ENCODE peak calls at places on chromosomes 11 and 22, in eight cellular contexts. X, K, G, U, W, E, P and A are unnamed samples.

GRCh38 chr11:43866520-43866919 is 14.1 kb upstream of the ALKBH3 start:
- DNase-seq in P (no peak), G (no peak), W (no peak), X (no peak), E (no peak), K (no peak), U (no peak), A (no peak)

GRCh38 chr22:27420817-27421361 is 380.7 kb downstream of the MN1 start:
- DNase-seq in W (no peak), U (no peak), X (no peak), G (no peak), K (peak; percentile 65), P (peak; percentile 63), E (peak; percentile 74), A (peak; percentile 61)

GRCh38 chr22:37141971-37142647 is 7.6 kb downstream of the IL2RB start:
- DNase-seq in X (no peak), W (no peak), G (no peak), U (no peak), P (no peak), E (no peak), K (no peak), A (no peak)

GRCh38 chr22:36828815-36829214 is 12.0 kb upstream of the PVALB start:
- DNase-seq in X (no peak), G (no peak), K (no peak), W (no peak), P (no peak), E (no peak), U (no peak), A (no peak)

GRCh38 chr22:25961699-25962098 is 207.6 kb upstream of the SEZ6L start:
- DNase-seq in U (no peak), E (no peak), G (no peak), W (no peak), X (no peak), P (no peak), K (no peak), A (no peak)

GRCh38 chr11:86990520-86990919 is 35.3 kb upstream of the FZD4 start:
- DNase-seq in X (peak; percentile 25), U (no peak), P (no peak), E (no peak), W (no peak), K (no peak), G (peak; percentile 22), A (no peak)

GRCh38 chr11:37595845-37596244 is 997.8 kb upstream of the RAG2 start:
- DNase-seq in X (no peak), W (no peak), K (no peak), G (no peak), P (no peak), E (no peak), U (no peak), A (no peak)

GRCh38 chr11:121356357-121356756 is 63.8 kb downstream of the SC5D start:
- DNase-seq in K (no peak), G (no peak), U (no peak), W (no peak), P (no peak), X (no peak), E (no peak), A (no peak)

GRCh38 chr22:37334859-37335818 is 52.8 kb downstream of the CYTH4 start:
- DNase-seq in P (no peak), X (peak; percentile 78), U (no peak), W (no peak), G (peak; percentile 59), K (no peak), E (no peak), A (peak; percentile 11)

GRCh38 chr22:44393066-44393465 is 80.3 kb upstream of the SHISAL1 start:
- DNase-seq in K (no peak), G (no peak), E (no peak), W (no peak), X (no peak), P (no peak), U (peak; percentile 22), A (no peak)

GRCh38 chr22:48758021-48758561 is 1069.6 kb downstream of the BRD1 start:
- DNase-seq in G (no peak), P (no peak), E (no peak), X (no peak), U (peak; percentile 24), K (peak; percentile 14), W (no peak), A (no peak)

GRCh38 chr11:69270929-69271328 is 23.0 kb upstream of the MYEOV start:
- DNase-seq in P (no peak), K (no peak), G (no peak), W (no peak), E (no peak), U (no peak), X (no peak), A (no peak)

GRCh38 chr11:35049906-35050531 is 89.0 kb upstream of the CD44 start:
- DNase-seq in E (no peak), W (no peak), K (no peak), G (no peak), P (no peak), U (no peak), X (no peak), A (no peak)

GRCh38 chr11:33068611-33069340 is 29.4 kb downstream of the TCP11L1 start:
- DNase-seq in E (no peak), G (no peak), P (no peak), X (no peak), W (no peak), U (no peak), K (no peak), A (no peak)

GRCh38 chr11:33067294-33067693 is 27.9 kb downstream of the TCP11L1 start:
- DNase-seq in P (no peak), W (no peak), U (no peak), X (no peak), K (no peak), G (no peak), E (no peak), A (no peak)

GRCh38 chr11:33064033-33064825 is 24.9 kb downstream of the TCP11L1 start:
- DNase-seq in P (no peak), E (no peak), X (no peak), G (no peak), W (no peak), K (no peak), U (no peak), A (no peak)

GRCh38 chr11:33063326-33063775 is 24.0 kb downstream of the TCP11L1 start:
- DNase-seq in G (no peak), E (no peak), U (no peak), K (no peak), P (no peak), W (no peak), X (no peak), A (no peak)

DNA sequence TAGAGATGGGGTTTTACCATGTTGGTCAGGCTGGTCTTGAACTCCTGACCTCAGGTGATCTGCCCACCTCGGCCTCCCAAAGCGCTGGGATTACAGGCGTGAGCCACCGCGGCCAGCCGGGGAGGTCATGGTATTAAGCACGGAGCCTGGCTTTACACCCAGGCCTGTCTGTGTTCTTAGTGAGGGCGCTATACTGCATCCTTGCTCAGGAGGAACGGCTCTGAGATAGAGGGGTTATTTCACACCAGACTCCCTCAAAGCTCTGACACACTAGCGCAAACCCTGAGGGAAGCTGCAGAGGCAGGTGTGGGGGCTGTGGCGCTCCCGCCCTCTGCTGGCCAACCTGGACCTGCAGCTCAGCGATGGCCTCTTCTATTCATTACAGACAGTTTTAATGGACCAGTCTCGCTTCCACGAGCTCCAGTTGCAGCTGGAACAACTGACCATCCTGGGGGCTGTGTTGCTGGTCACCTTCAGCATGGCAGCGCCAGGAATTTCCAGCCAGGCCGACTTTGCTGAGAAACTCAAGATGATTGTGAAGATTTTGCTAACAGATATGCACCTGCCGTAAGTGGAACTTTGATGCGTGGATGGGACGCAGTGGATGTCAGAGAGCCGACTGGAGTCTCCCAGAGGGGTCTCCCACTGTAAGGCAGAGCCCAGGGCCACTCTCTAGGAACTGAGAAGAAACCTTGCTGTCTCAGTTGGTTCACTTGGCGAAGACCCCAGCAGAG is 26.2 kb downstream of the TCP11L1 start:
- DNase-seq in X (peak; percentile 86), E (peak; percentile 54), P (peak; percentile 47), K (peak; percentile 67), W (peak; percentile 75), G (peak; percentile 77), U (peak; percentile 83), A (peak; percentile 13)
- TF ChIP-seq CTCF in X (peak; percentile 92), E (peak; percentile 85), P (peak; percentile 89), K (peak; percentile 72), W (peak; percentile 96), G (peak; percentile 88), U (peak; percentile 52), A (peak; percentile 96)

DNA sequence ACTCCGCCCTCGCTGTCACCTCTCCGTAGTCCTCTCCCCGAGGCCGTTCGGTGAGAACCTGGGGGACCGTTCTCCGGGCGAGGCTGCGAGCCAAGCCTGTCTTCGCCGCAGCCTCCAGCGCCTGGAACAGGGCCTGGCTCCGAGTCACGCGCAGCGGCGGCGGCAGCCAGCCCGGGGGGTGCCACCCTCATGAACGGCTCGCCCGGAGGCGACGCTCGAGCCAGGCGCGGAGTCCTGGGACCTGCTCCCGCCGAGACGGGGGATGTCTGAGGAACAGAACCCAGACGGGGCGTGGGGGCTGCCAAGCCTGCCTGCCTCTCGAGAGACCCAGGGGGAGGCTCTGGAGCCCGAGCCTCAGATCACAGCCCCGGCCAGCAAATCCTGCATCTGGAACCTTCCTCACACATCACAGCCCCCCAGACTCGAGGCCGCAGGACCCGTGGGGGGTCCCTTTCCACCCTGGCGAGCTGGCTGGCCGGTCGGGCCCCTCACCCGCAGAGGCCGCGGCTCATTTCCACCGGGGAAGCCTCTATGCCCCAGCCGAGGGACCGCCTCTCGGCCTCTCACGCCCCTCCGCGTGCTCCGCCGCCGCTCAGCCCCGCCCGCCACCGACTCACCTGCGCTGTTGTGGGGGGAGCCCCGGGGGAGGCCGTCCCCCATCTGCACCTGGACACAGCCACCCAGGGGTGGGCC is 4.1 kb downstream of the SHISA8 start:
- DNase-seq in E (peak; percentile 63), P (no peak), K (no peak), U (no peak), G (no peak), X (peak; percentile 39), W (no peak), A (no peak)
- H3K4me3 ChIP-seq in E (peak overlapping the region; percentile 39), P (no peak overlapping the region), K (no peak overlapping the region), U (peak overlapping the region; percentile 26), G (no peak overlapping the region), X (peak overlapping the region; percentile 38), W (no peak overlapping the region), A (no peak overlapping the region)

DNA sequence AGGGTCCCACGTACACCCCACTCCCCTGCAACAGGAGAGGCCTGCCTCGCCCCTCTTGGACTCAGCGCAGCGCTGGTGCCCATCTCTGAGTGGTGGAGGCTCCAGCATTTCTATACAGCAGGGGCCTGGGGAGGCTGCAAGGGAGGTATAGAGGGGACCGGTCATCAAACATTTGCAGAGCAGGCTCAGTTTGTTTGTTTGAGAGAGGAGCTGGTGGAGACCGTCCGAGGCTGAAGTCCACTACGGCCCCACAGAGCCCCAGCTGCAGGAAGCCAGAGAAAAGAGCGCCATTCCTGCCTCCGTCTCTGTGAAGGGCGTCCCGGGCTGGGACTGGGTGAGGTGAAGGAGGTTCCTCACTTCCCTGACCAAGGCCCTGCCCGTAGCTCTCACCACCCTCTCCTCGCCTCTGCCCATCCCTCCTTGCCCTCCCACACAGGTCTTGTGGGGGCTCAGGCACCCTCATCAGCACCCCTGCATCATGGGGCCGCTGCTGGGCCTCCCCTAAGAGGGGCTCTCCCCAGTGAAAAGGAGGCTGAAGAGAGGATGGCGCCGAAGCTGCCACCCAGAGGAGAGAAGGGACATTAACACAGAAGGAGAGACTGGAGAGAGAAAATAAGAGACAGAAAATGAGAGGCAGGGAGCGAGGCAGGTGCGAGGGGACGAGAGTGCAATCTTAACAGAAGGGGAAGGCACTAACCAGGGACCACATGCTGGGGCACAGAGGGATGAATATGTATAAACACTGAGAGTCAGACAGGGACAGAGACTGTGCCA is 24.6 kb downstream of the RPUSD4 start:
- DNase-seq in E (no peak), X (peak; percentile 34), K (no peak), U (no peak), G (no peak), W (no peak), P (no peak), A (no peak)
- TF ChIP-seq CTCF in E (no peak), X (peak; percentile 49), K (no peak), U (no peak), G (no peak), W (peak; percentile 19), P (no peak), A (peak; percentile 20)

GRCh38 chr11:107927559-107927958 is 689 bp upstream of the RAB39A start:
- DNase-seq in P (no peak), K (no peak), G (no peak), E (no peak), W (no peak), X (no peak), U (no peak), A (no peak)
- H3K4me3 ChIP-seq in P (no peak overlapping the region), K (no peak overlapping the region), G (peak overlapping the region; percentile 41), E (peak overlapping the region; percentile 63), W (no peak overlapping the region), X (peak overlapping the region; percentile 48), U (peak overlapping the region; percentile 40), A (no peak overlapping the region)